ENCODE peak calls at places on chromosomes 16 and 17, in nine cellular contexts. B is upper lobe of right lung, M is tibial artery, P is thoracic aorta, T is A549, K is ovary, H is H1, R is lower lobe of right lung, I is GM23338. N is an unnamed sample. For H3K4me1, the result is how much of the 10 kb centered on the place peaks cover.

GRCh38 chr16:68711421-68712139 is 25.5 kb upstream of the CDH1 start:
- DNase-seq in P (no peak), I (no peak), R (peak), B (no peak), K (no peak), T (no peak), H (no peak), M (no peak), N (no peak)

GRCh38 chr17:36742267-36743000 is 141.1 kb downstream of the MRM1 start:
- DNase-seq in T (no peak), B (no peak), M (no peak), P (no peak), K (no peak), H (no peak), R (peak), I (peak), N (no peak)

GRCh38 chr17:6576038-6576437 is 19.7 kb upstream of the PITPNM3 start:
- DNase-seq in H (no peak), P (no peak), I (no peak), B (no peak), R (no peak), M (no peak), T (no peak), K (no peak), N (no peak)

GRCh38 chr16:57226701-57227621 is 18.1 kb upstream of the ARL2BP start:
- DNase-seq in P (no peak), T (no peak), R (no peak), H (no peak), K (no peak), M (no peak), B (no peak), I (no peak), N (no peak)

GRCh38 chr17:82648761-82649474 is 674 bp upstream of the WDR45B start:
- DNase-seq in P (no peak), T (no peak), M (peak), B (peak), K (peak), H (no peak), I (peak), R (peak), N (peak)

GRCh38 chr16:71807905-71808592 is 585 bp downstream of the AP1G1 start:
- DNase-seq in K (peak), B (no peak), P (no peak), M (peak), H (no peak), T (peak), R (no peak), I (peak), N (no peak)

GRCh38 chr16:4795828-4796572 is 831 bp downstream of the SMIM22 start:
- DNase-seq in K (no peak), B (no peak), M (no peak), I (no peak), T (no peak), H (no peak), R (no peak), P (no peak), N (no peak)

GRCh38 chr16:72561-73537 is at the start of gene RHBDF1:
- DNase-seq in H (no peak), B (peak), K (peak), T (peak), M (no peak), I (peak), R (peak), P (no peak), N (peak)

GRCh38 chr17:78366109-78366848 is 6.4 kb upstream of the SOCS3 start:
- DNase-seq in B (peak), T (no peak), I (peak), P (no peak), M (no peak), K (peak), R (peak), H (no peak), N (no peak)

GRCh38 chr17:36869856-36870617 is 67.2 kb upstream of the LHX1 start:
- DNase-seq in P (no peak), B (no peak), T (peak), R (no peak), I (peak), K (no peak), M (no peak), H (no peak), N (no peak)

GRCh38 chr16:65070831-65071230 is 51.0 kb downstream of the CDH11 start:
- DNase-seq in M (peak), H (peak), P (peak), R (no peak), B (no peak), T (peak), K (peak), I (peak), N (peak)

DNA sequence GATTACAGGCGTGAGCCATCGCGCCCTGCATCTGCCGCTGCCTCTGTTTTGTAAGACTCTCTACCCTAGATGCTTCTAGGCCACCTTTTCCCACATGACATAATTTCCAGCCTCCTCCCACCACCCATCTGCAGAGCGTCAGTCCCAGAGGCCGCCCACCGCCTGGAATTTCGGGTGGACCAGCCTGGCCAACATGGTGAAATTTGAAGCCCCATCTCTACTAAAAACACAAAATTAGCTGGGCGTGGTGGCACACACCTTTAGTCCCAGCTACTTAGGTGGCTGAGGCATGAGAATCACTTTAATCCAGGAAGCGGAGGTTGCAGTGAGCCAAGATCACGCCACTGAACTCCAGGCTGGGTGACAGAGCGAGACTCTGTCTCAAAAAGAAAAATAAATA is 5.1 kb upstream of the CIBAR2 start:
- DNase-seq in B (no peak), H (no peak), P (no peak), M (no peak), K (no peak), R (no peak), I (no peak), T (no peak), N (no peak)
- H3K27ac ChIP-seq in B (no peak), H (no peak), P (no peak), M (no peak), K (no peak), R (no peak), I (no peak), T (no peak), N (no peak)

GRCh38 chr17:66340720-66341119 is 38.3 kb downstream of the PRKCA start:
- DNase-seq in H (no peak), R (no peak), T (no peak), P (no peak), B (no peak), M (no peak), I (no peak), K (no peak), N (no peak)
- H3K4me1 ChIP-seq in H (under half), R (under half), T (half or more), P (under half), B (under half), M (under half), I (under half), K (under half), N (under half)

GRCh38 chr17:28567604-28568003 is 3.7 kb downstream of the PIGS start:
- DNase-seq in M (no peak), P (no peak), I (no peak), T (no peak), R (no peak), H (no peak), B (no peak), K (no peak), N (no peak)
- H3K27ac ChIP-seq in M (no peak), P (no peak), I (no peak), T (no peak), R (no peak), H (no peak), B (no peak), K (no peak), N (no peak)

GRCh38 chr17:75390982-75391381 is 14.5 kb downstream of the GRB2 start:
- DNase-seq in I (no peak), H (no peak), B (no peak), K (no peak), R (no peak), M (no peak), T (no peak), P (no peak), N (no peak)

GRCh38 chr17:75396025-75396424 is 9.5 kb downstream of the GRB2 start:
- DNase-seq in P (no peak), B (no peak), K (no peak), R (no peak), H (no peak), M (no peak), T (no peak), I (no peak), N (no peak)

GRCh38 chr17:75394332-75394918 is 11.1 kb downstream of the GRB2 start:
- DNase-seq in H (no peak), T (no peak), B (no peak), R (no peak), I (no peak), K (no peak), P (no peak), M (no peak), N (no peak)

GRCh38 chr17:75393523-75394331 is 11.8 kb downstream of the GRB2 start:
- DNase-seq in I (peak), R (peak), M (peak), K (peak), B (peak), P (peak), T (peak), H (peak), N (peak)

GRCh38 chr17:75392559-75392958 is 12.9 kb downstream of the GRB2 start:
- DNase-seq in R (no peak), M (no peak), H (no peak), P (no peak), I (no peak), B (no peak), K (no peak), T (no peak), N (no peak)
- H3K4me1 ChIP-seq in R (half or more), M (half or more), H (under half), P (under half), I (under half), B (half or more), K (under half), T (under half), N (under half)

N was measured in heart right ventricle.